ENCODE peak calls at places on chromosomes 16 and 17, in four cellular contexts. O, R, U and C are unnamed samples.

GRCh38 chr16:56848955-56849689 is 15.9 kb upstream of the SLC12A3 start:
- DNase-seq in O (no peak), U (no peak), R (peak), C (no peak)

GRCh38 chr17:49523706-49524472 is 28.8 kb downstream of the NGFR start:
- DNase-seq in O (no peak), R (no peak), U (no peak), C (no peak)

GRCh38 chr16:79658301-79659001 is 57.9 kb upstream of the MAF start:
- DNase-seq in R (peak), O (no peak), U (no peak), C (peak)

GRCh38 chr16:81001330-81001729 is 5.4 kb downstream of the CMC2 start:
- DNase-seq in U (no peak), O (no peak), R (no peak), C (no peak)

GRCh38 chr17:28478940-28479615 is 5.6 kb downstream of the SLC13A2 start:
- DNase-seq in O (no peak), U (no peak), R (peak), C (no peak)

GRCh38 chr17:68383443-68384321 is 73.6 kb downstream of the WIPI1 start:
- DNase-seq in R (peak), O (peak), U (no peak), C (peak)

GRCh38 chr16:57234707-57235092 is 10.4 kb upstream of the ARL2BP start:
- DNase-seq in U (no peak), O (no peak), R (no peak), C (no peak)

GRCh38 chr16:27171584-27171983 is 31.7 kb upstream of the KDM8 start:
- DNase-seq in O (no peak), R (no peak), U (no peak), C (no peak)

GRCh38 chr17:35046740-35047283 is 16.7 kb downstream of the RFFL start:
- DNase-seq in R (no peak), O (no peak), U (no peak), C (no peak)

GRCh38 chr17:65324977-65325376 is 187.8 kb downstream of the RGS9 start:
- DNase-seq in R (peak), O (no peak), U (no peak), C (peak)

GRCh38 chr17:4605826-4606225 is 21.5 kb downstream of the SMTNL2 start:
- DNase-seq in U (no peak), O (peak), R (no peak), C (no peak)

GRCh38 chr17:7856081-7856791 is 1.1 kb downstream of the NAA38 start:
- DNase-seq in O (peak), R (peak), U (no peak), C (no peak)

GRCh38 chr17:47882247-47882646 is 13.8 kb upstream of the SP2 start:
- DNase-seq in O (no peak), U (no peak), R (peak), C (peak)

GRCh38 chr17:29158515-29159275 is 21.5 kb downstream of the MYO18A start:
- DNase-seq in O (no peak), U (no peak), R (peak), C (peak)

GRCh38 chr17:63106050-63106449 is 140.0 kb downstream of the TANC2 start:
- DNase-seq in O (no peak), U (no peak), R (no peak), C (no peak)

GRCh38 chr16:48118841-48119240 is 37.0 kb downstream of the ABCC12 start:
- DNase-seq in U (no peak), O (no peak), R (no peak), C (no peak)

GRCh38 chr17:45391918-45392317 is 40.8 kb downstream of the ARHGAP27 start:
- DNase-seq in O (no peak), R (no peak), U (no peak), C (no peak)

GRCh38 chr16:24540575-24541240 is 1.3 kb downstream of the RBBP6 start:
- DNase-seq in O (no peak), U (peak), R (peak), C (no peak)

GRCh38 chr17:21210411-21211076 is 3.4 kb downstream of the TMEM11 start:
- DNase-seq in U (no peak), O (no peak), R (no peak), C (no peak)

GRCh38 chr17:16419074-16419928 is 3.9 kb downstream of the TRPV2 start:
- DNase-seq in O (no peak), R (peak), U (no peak), C (no peak)

GRCh38 chr16:71762186-71762585 is 37.7 kb upstream of the PHLPP2 start:
- DNase-seq in U (no peak), R (peak), O (no peak), C (no peak)

GRCh38 chr16:23952128-23953041 is 116.6 kb downstream of the PRKCB start:
- DNase-seq in R (no peak), O (no peak), U (no peak), C (no peak)

GRCh38 chr17:83133302-83134121 is 54.1 kb downstream of the METRNL start:
- DNase-seq in O (no peak), U (no peak), R (peak), C (no peak)

GRCh38 chr16:72195609-72196008 is 23.7 kb upstream of the PMFBP1 start:
- DNase-seq in U (peak), R (peak), O (no peak), C (no peak)

GRCh38 chr16:76749780-76750375 is 441.1 kb upstream of the MON1B start:
- DNase-seq in R (no peak), O (no peak), U (no peak), C (no peak)

GRCh38 chr16:8346291-8346690 is 244.0 kb downstream of the TMEM114 start:
- DNase-seq in O (no peak), R (no peak), U (peak), C (no peak)

GRCh38 chr17:83203073-83203471 is 123.7 kb downstream of the METRNL start:
- DNase-seq in R (peak), U (no peak), O (peak), C (peak)

DNA sequence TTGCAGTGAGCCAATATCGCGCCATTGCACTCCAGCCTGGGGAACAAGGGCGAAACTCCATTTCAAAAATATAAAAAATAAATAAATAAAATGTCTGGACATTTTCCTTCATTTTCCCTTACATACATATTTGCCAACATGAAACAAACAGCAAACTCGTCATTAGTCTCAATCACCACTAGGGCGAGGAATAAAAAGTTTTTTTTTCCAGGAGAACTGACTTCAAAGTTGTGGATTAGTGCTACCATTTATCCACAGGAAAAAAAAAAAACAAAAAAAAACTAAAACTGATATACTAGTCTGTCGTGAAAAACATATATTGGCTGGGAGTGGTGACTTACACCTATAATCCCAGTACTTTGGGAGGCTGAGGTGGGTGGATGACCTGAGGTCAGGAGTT is 77.0 kb upstream of the MTMR4 start:
- DNase-seq in U (peak), R (no peak), O (no peak), C (no peak)
- TF ChIP-seq CTCF in U (peak), R (no peak), O (no peak), C (no peak)

GRCh38 chr16:3087243-3087791 is 11.8 kb downstream of the ZSCAN10 start:
- DNase-seq in O (peak), U (peak), R (no peak), C (no peak)
- TF ChIP-seq CTCF in O (peak), U (peak), R (no peak), C (peak)

GRCh38 chr17:13016881-13017622 is 775 bp downstream of the ELAC2 start:
- DNase-seq in R (no peak), U (no peak), O (no peak), C (no peak)

GRCh38 chr17:13014801-13015200 is 3.0 kb downstream of the ELAC2 start:
- DNase-seq in O (no peak), R (no peak), U (no peak), C (no peak)

GRCh38 chr17:13017623-13018462 is at the start of gene ELAC2:
- DNase-seq in O (peak), U (peak), R (peak), C (peak)
- TF ChIP-seq CTCF in O (peak), U (no peak), R (no peak), C (no peak)

GRCh38 chr16:19474617-19475016 is 47.3 kb downstream of the GDE1 start:
- DNase-seq in R (no peak), O (no peak), U (peak), C (no peak)
- TF ChIP-seq CTCF in R (no peak), O (no peak), U (no peak), C (no peak)